ENCODE peak calls at places on chromosome 14, in six cellular contexts. S, W, Y, G, U and K are unnamed samples.

GRCh38 chr14:65106316-65106715 is 4.0 kb upstream of the MAX start:
- DNase-seq in S (no peak), W (no peak), Y (no peak), G (no peak), U (no peak), K (no peak)

GRCh38 chr14:67583711-67584644 is 16.1 kb downstream of the PIGH start:
- DNase-seq in S (no peak), W (peak; percentile 47), Y (peak; percentile 77), G (peak; percentile 63), U (no peak), K (peak; percentile 52)

GRCh38 chr14:23121401-23121800 is 2.3 kb upstream of the CEBPE start:
- DNase-seq in S (no peak), W (no peak), Y (peak; percentile 37), G (peak; percentile 69), U (no peak), K (peak; percentile 57)

GRCh38 chr14:28759658-28760313 is 6.8 kb upstream of the FOXG1 start:
- DNase-seq in S (peak; percentile 50), W (no peak), Y (no peak), G (no peak), U (no peak), K (no peak)

GRCh38 chr14:89221109-89221508 is 195.9 kb downstream of the FOXN3 start:
- DNase-seq in S (no peak), W (no peak), Y (peak; percentile 13), G (peak; percentile 74), U (no peak), K (peak; percentile 84)

GRCh38 chr14:45679852-45680251 is 426.9 kb upstream of the MIS18BP1 start:
- DNase-seq in S (no peak), W (no peak), Y (peak; percentile 65), G (peak; percentile 71), U (no peak), K (peak; percentile 69)

GRCh38 chr14:78997811-78998210 is 827.6 kb downstream of the NRXN3 start:
- DNase-seq in S (no peak), W (no peak), Y (no peak), G (peak; percentile 25), U (no peak), K (peak; percentile 71)

GRCh38 chr14:99028041-99028440 is 244.0 kb downstream of the BCL11B start:
- DNase-seq in S (no peak), W (no peak), Y (no peak), G (no peak), U (no peak), K (no peak)

GRCh38 chr14:77508249-77508648 is 9.6 kb upstream of the ISM2 start:
- DNase-seq in S (no peak), W (no peak), Y (peak; percentile 96), G (peak; percentile 66), U (no peak), K (peak; percentile 79)

GRCh38 chr14:28467611-28468010 is 299.0 kb upstream of the FOXG1 start:
- DNase-seq in S (no peak), W (no peak), Y (no peak), G (no peak), U (no peak), K (no peak)

GRCh38 chr14:73786942-73787759 is 64.5 kb upstream of the PTGR2 start:
- DNase-seq in S (peak; percentile 56), W (no peak), Y (peak; percentile 71), G (peak; percentile 37), U (no peak), K (peak; percentile 35)

GRCh38 chr14:27384124-27384523 is 786.3 kb upstream of the NOVA1 start:
- DNase-seq in S (no peak), W (no peak), Y (no peak), G (no peak), U (no peak), K (no peak)

GRCh38 chr14:77542349-77543239 is 44.0 kb upstream of the ISM2 start:
- DNase-seq in S (no peak), W (no peak), Y (peak; percentile 46), G (peak; percentile 30), U (no peak), K (no peak)

GRCh38 chr14:37594916-37595808 is at the start of the genes FOXA1 and TTC6:
- DNase-seq in S (peak; percentile 81), W (peak; percentile 41), Y (peak; percentile 1), G (peak; percentile 47), U (no peak), K (peak; percentile 24)

GRCh38 chr14:34714320-34715107 is at the start of gene CFL2:
- DNase-seq in S (peak; percentile 89), W (peak; percentile 87), Y (peak; percentile 69), G (peak; percentile 81), U (peak; percentile 46), K (peak; percentile 52)

GRCh38 chr14:23729720-23730387 is 93.7 kb downstream of the DHRS2 start:
- DNase-seq in S (no peak), W (no peak), Y (peak; percentile 6), G (no peak), U (no peak), K (no peak)

GRCh38 chr14:30214456-30215090 is 286.9 kb upstream of the PRKD1 start:
- DNase-seq in S (no peak), W (peak; percentile 48), Y (peak; percentile 72), G (peak; percentile 65), U (no peak), K (peak; percentile 85)

GRCh38 chr14:71764701-71765347 is 167.4 kb upstream of the RGS6 start:
- DNase-seq in S (no peak), W (no peak), Y (no peak), G (peak; percentile 8), U (no peak), K (peak; percentile 44)
- H3K14ac ChIP-seq in S (no peak overlapping the region), W (no peak overlapping the region), Y (no peak overlapping the region), G (no peak overlapping the region), U (no peak overlapping the region), K (peak overlapping the region; percentile 85)

GRCh38 chr14:91336093-91336450 is 81.5 kb downstream of the CCDC88C start:
- DNase-seq in S (no peak), W (no peak), Y (no peak), G (no peak), U (no peak), K (no peak)
- H3K14ac ChIP-seq in S (no peak overlapping the region), W (no peak overlapping the region), Y (no peak overlapping the region), G (no peak overlapping the region), U (no peak overlapping the region), K (no peak overlapping the region)

GRCh38 chr14:54192610-54193009 is 204.2 kb upstream of the CDKN3 start:
- DNase-seq in S (no peak), W (no peak), Y (no peak), G (no peak), U (no peak), K (no peak)

GRCh38 chr14:54191846-54192245 is 205.0 kb upstream of the CDKN3 start:
- DNase-seq in S (no peak), W (no peak), Y (peak; percentile 8), G (no peak), U (no peak), K (no peak)

GRCh38 chr14:54197369-54197768 is 199.4 kb upstream of the CDKN3 start:
- DNase-seq in S (no peak), W (no peak), Y (no peak), G (no peak), U (no peak), K (no peak)

GRCh38 chr14:54193871-54194270 is 202.9 kb upstream of the CDKN3 start:
- DNase-seq in S (no peak), W (no peak), Y (no peak), G (no peak), U (no peak), K (no peak)

GRCh38 chr14:54194501-54194900 is 202.3 kb upstream of the CDKN3 start:
- DNase-seq in S (no peak), W (no peak), Y (no peak), G (peak; percentile 39), U (no peak), K (no peak)
- H3K14ac ChIP-seq in S (no peak overlapping the region), W (no peak overlapping the region), Y (no peak overlapping the region), G (no peak overlapping the region), U (no peak overlapping the region), K (no peak overlapping the region)

GRCh38 chr14:100539766-100540140 is 47.5 kb downstream of the BEGAIN start:
- DNase-seq in S (no peak), W (no peak), Y (no peak), G (no peak), U (no peak), K (no peak)

GRCh38 chr14:100542619-100543205 is 44.5 kb downstream of the BEGAIN start:
- DNase-seq in S (no peak), W (no peak), Y (no peak), G (no peak), U (no peak), K (no peak)

GRCh38 chr14:100541621-100542560 is 45.3 kb downstream of the BEGAIN start:
- DNase-seq in S (no peak), W (no peak), Y (no peak), G (no peak), U (no peak), K (no peak)

GRCh38 chr14:100540141-100540925 is 46.9 kb downstream of the BEGAIN start:
- DNase-seq in S (peak; percentile 74), W (no peak), Y (peak; percentile 41), G (peak; percentile 10), U (peak; percentile 17), K (no peak)

DNA sequence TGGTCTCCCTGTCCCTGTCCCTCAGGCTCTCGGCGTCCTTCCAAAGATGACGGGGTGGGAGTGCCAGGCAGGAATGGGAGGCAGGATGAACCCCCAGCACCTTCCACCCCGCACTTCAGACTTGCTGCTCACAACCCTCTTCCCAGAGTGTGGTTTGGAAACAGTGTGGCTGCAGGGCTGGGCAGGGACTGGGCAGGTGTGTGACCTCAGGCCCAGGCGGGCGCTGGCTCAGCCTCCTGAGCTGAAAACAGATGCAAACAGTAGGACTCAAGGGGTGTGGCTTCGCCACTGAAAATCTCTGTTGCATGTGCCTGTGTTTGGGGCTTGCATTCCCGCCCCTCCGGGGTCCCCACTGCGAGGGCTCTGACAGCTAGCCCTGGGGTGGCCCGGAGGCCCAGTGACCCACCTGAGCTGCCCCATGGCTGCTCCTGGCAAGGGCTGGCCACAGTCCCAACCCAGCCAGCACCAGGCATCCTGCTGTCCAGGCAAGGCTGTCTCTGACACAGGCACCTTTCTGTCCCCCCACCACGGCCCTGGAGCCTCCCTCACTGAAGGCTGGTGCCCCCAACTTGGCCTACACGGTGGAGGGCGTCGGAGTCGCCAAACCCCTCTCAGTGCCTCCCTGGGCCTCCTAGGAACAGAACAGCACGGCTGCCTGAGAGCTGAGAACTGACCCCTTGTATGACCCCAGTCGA is 46.1 kb downstream of the BEGAIN start:
- DNase-seq in S (no peak), W (no peak), Y (no peak), G (no peak), U (no peak), K (no peak)
- H3K14ac ChIP-seq in S (no peak overlapping the region), W (peak overlapping the region; percentile 89), Y (no peak overlapping the region), G (no peak overlapping the region), U (no peak overlapping the region), K (no peak overlapping the region)

GRCh38 chr14:21093769-21094681 is 4.4 kb downstream of the ZNF219 start:
- DNase-seq in S (peak; percentile 91), W (peak; percentile 95), Y (no peak), G (peak; percentile 47), U (no peak), K (no peak)
- H3K14ac ChIP-seq in S (no peak overlapping the region), W (no peak overlapping the region), Y (no peak overlapping the region), G (no peak overlapping the region), U (no peak overlapping the region), K (no peak overlapping the region)

GRCh38 chr14:33191855-33192254 is 253.2 kb downstream of the NPAS3 start:
- DNase-seq in S (no peak), W (no peak), Y (no peak), G (no peak), U (no peak), K (no peak)
- H3K14ac ChIP-seq in S (no peak overlapping the region), W (no peak overlapping the region), Y (no peak overlapping the region), G (no peak overlapping the region), U (no peak overlapping the region), K (no peak overlapping the region)

GRCh38 chr14:70931008-70931407 is 23.7 kb downstream of the PCNX1 start:
- DNase-seq in S (no peak), W (no peak), Y (no peak), G (peak; percentile 26), U (no peak), K (peak; percentile 66)
- H3K14ac ChIP-seq in S (no peak overlapping the region), W (no peak overlapping the region), Y (no peak overlapping the region), G (no peak overlapping the region), U (no peak overlapping the region), K (no peak overlapping the region)